ENCODE peak calls at places on chromosomes 6 and 20, in seven cellular contexts. U is foreskin keratinocyte; Z is A549; K is activated T-cell treated with anti-CD3 and anti-CD28 coated beads, Interleukin-2, amount 50 U/mL, for 72 hours; P is NCI-H1092; Y is mucosa of descending colon; E is effector memory CD8-positive, alpha-beta T cell. I is an unnamed sample.

GRCh38 chr20:14820771-14821170 is 483.4 kb upstream of the FLRT3 start:
- DNase-seq in Y (no peak), K (no peak), P (peak; percentile 60), E (no peak), U (peak; percentile 14), Z (no peak), I (no peak)

GRCh38 chr20:53608456-53609413 is 15.1 kb upstream of the ZNF217 start:
- DNase-seq in K (no peak), E (peak; percentile 12), Z (no peak), P (no peak), Y (peak; percentile 60), U (peak; percentile 43), I (no peak)

GRCh38 chr6:163530406-163530805 is 115.9 kb downstream of the QKI start:
- DNase-seq in E (no peak), K (no peak), Y (no peak), Z (no peak), P (no peak), U (peak; percentile 6), I (no peak)

GRCh38 chr20:5608448-5609161 is 141.6 kb upstream of the SHLD1 start:
- DNase-seq in U (no peak), Z (no peak), E (no peak), P (no peak), K (no peak), Y (no peak), I (peak; percentile 25)

GRCh38 chr6:26554669-26555504 is 16.7 kb downstream of the HMGN4 start:
- DNase-seq in U (peak; percentile 76), P (no peak), K (peak; percentile 65), Z (no peak), E (peak; percentile 37), Y (no peak), I (peak; percentile 72)

GRCh38 chr6:140079328-140079727 is 704.9 kb upstream of the CITED2 start:
- DNase-seq in K (no peak), E (no peak), Y (no peak), U (no peak), Z (no peak), P (no peak), I (no peak)

GRCh38 chr6:8029243-8029870 is 34.8 kb downstream of the BLOC1S5 start:
- DNase-seq in E (no peak), K (no peak), Z (no peak), U (no peak), P (no peak), Y (no peak), I (no peak)

GRCh38 chr20:62487125-62487524 is 11.3 kb upstream of the GATA5 start:
- DNase-seq in P (no peak), Y (no peak), U (no peak), K (no peak), Z (no peak), E (no peak), I (no peak)

GRCh38 chr6:16799279-16800193 is 38.3 kb upstream of the ATXN1 start:
- DNase-seq in K (no peak), Y (no peak), E (no peak), Z (peak; percentile 57), P (no peak), U (no peak), I (no peak)